ENCODE peak calls at places on chromosome 5, in seven cellular contexts. P, E, H, C, G, Z and L are unnamed samples.

GRCh38 chr5:147417133-147417813 is 92.6 kb downstream of the DPYSL3 start:
- DNase-seq in P (no peak), E (peak), H (peak), C (peak), G (no peak), Z (peak), L (no peak)

GRCh38 chr5:115262066-115262404 is 642 bp downstream of the PGGT1B start:
- DNase-seq in P (no peak), E (peak), H (peak), C (no peak), G (peak), Z (no peak), L (no peak)

GRCh38 chr5:40220260-40220659 is 459.5 kb upstream of the PTGER4 start:
- DNase-seq in P (no peak), E (no peak), H (no peak), C (no peak), G (no peak), Z (no peak), L (no peak)

GRCh38 chr5:42721484-42721883 is 35.1 kb upstream of the CCDC152 start:
- DNase-seq in P (no peak), E (no peak), H (no peak), C (no peak), G (no peak), Z (no peak), L (no peak)

GRCh38 chr5:176810687-176811501 is 535 bp downstream of the UNC5A start:
- DNase-seq in P (no peak), E (no peak), H (peak), C (no peak), G (no peak), Z (no peak), L (no peak)

GRCh38 chr5:139561655-139562451 is 714 bp downstream of the UBE2D2 start:
- DNase-seq in P (no peak), E (peak), H (peak), C (no peak), G (peak), Z (peak), L (peak)

GRCh38 chr5:95414441-95414840 is 23.3 kb downstream of the FAM81B start:
- DNase-seq in P (no peak), E (no peak), H (no peak), C (no peak), G (no peak), Z (no peak), L (no peak)

GRCh38 chr5:2737273-2738155 is 14.0 kb downstream of the IRX2 start:
- DNase-seq in P (no peak), E (no peak), H (no peak), C (no peak), G (no peak), Z (no peak), L (no peak)

GRCh38 chr5:127876384-127876783 is 173.2 kb downstream of the CCDC192 start:
- DNase-seq in P (no peak), E (no peak), H (no peak), C (no peak), G (no peak), Z (no peak), L (no peak)

GRCh38 chr5:167049043-167049663 is 1242.3 kb upstream of the WWC1 start:
- DNase-seq in P (no peak), E (peak), H (peak), C (peak), G (no peak), Z (no peak), L (no peak)

GRCh38 chr5:76197726-76198125 is 114.5 kb downstream of the SV2C start:
- DNase-seq in P (no peak), E (no peak), H (no peak), C (no peak), G (no peak), Z (no peak), L (no peak)

GRCh38 chr5:145936401-145937131 is at the start of gene SH3RF2:
- DNase-seq in P (no peak), E (peak), H (peak), C (peak), G (peak), Z (peak), L (no peak)

GRCh38 chr5:157384971-157385709 is 74.9 kb upstream of the NIPAL4 start:
- DNase-seq in P (no peak), E (peak), H (peak), C (peak), G (peak), Z (peak), L (no peak)

GRCh38 chr5:172891716-172892421 is 57.8 kb downstream of the ERGIC1 start:
- DNase-seq in P (no peak), E (peak), H (no peak), C (peak), G (no peak), Z (peak), L (no peak)

GRCh38 chr5:164184158-164184557 is 678.7 kb downstream of the MAT2B start:
- DNase-seq in P (no peak), E (no peak), H (no peak), C (no peak), G (no peak), Z (no peak), L (no peak)

GRCh38 chr5:149578896-149579295 is 2.4 kb upstream of the ARHGEF37 start:
- DNase-seq in P (no peak), E (no peak), H (no peak), C (no peak), G (no peak), Z (peak), L (no peak)

GRCh38 chr5:138469540-138470321 is 4.5 kb downstream of the EGR1 start:
- DNase-seq in P (no peak), E (no peak), H (peak), C (peak), G (peak), Z (peak), L (no peak)

GRCh38 chr5:144187699-144188294 is 17.1 kb downstream of the KCTD16 start:
- DNase-seq in P (peak), E (peak), H (peak), C (peak), G (peak), Z (peak), L (peak)

GRCh38 chr5:142013734-142014495 is 1.1 kb upstream of the GNPDA1 start:
- DNase-seq in P (no peak), E (peak), H (peak), C (peak), G (peak), Z (peak), L (no peak)

GRCh38 chr5:130164966-130165365 is 260.7 kb downstream of the CHSY3 start:
- DNase-seq in P (no peak), E (peak), H (peak), C (peak), G (no peak), Z (no peak), L (no peak)

GRCh38 chr5:94618029-94618492 is 343 bp downstream of the KIAA0825 start:
- DNase-seq in P (no peak), E (peak), H (peak), C (peak), G (peak), Z (peak), L (no peak)

GRCh38 chr5:180070726-180071417 is 687 bp downstream of the RNF130 start:
- DNase-seq in P (peak), E (peak), H (peak), C (peak), G (peak), Z (peak), L (no peak)

GRCh38 chr5:180586870-180587269 is 4.4 kb downstream of the SCGB3A1 start:
- DNase-seq in P (no peak), E (no peak), H (no peak), C (no peak), G (no peak), Z (no peak), L (no peak)

GRCh38 chr5:173454764-173455598 is 126.8 kb upstream of the STC2 start:
- DNase-seq in P (no peak), E (peak), H (peak), C (peak), G (peak), Z (peak), L (no peak)

GRCh38 chr5:124908603-124909451 is 162.4 kb upstream of the ZNF608 start:
- DNase-seq in P (no peak), E (peak), H (no peak), C (peak), G (no peak), Z (no peak), L (peak)

GRCh38 chr5:153352685-153353219 is 137.7 kb upstream of the GRIA1 start:
- DNase-seq in P (no peak), E (no peak), H (no peak), C (peak), G (no peak), Z (no peak), L (peak)

GRCh38 chr5:107570805-107571531 is 99.8 kb downstream of the EFNA5 start:
- DNase-seq in P (peak), E (no peak), H (no peak), C (no peak), G (no peak), Z (no peak), L (peak)

GRCh38 chr5:4366628-4367027 is 771.0 kb downstream of the IRX1 start:
- DNase-seq in P (no peak), E (no peak), H (no peak), C (no peak), G (no peak), Z (no peak), L (no peak)

GRCh38 chr5:10741661-10742060 is 19.4 kb downstream of the DAP start:
- DNase-seq in P (no peak), E (no peak), H (no peak), C (no peak), G (no peak), Z (no peak), L (no peak)

GRCh38 chr5:160619381-160619780 is 197.7 kb downstream of the PTTG1 start:
- DNase-seq in P (no peak), E (no peak), H (no peak), C (no peak), G (no peak), Z (no peak), L (no peak)
- TF ChIP-seq CTCF in P (no peak), E (no peak), H (no peak), C (no peak), G (no peak), Z (no peak), L (no peak)

GRCh38 chr5:113490317-113490716 is 2.1 kb upstream of the MCC start:
- DNase-seq in P (no peak), E (no peak), H (no peak), C (no peak), G (no peak), Z (no peak), L (no peak)
- TF ChIP-seq CTCF in P (no peak), E (no peak), H (no peak), C (no peak), G (no peak), Z (no peak), L (no peak)

GRCh38 chr5:101505891-101506570 is 602.9 kb upstream of the ST8SIA4 start:
- DNase-seq in P (no peak), E (no peak), H (no peak), C (no peak), G (no peak), Z (no peak), L (no peak)
- TF ChIP-seq CTCF in P (no peak), E (no peak), H (no peak), C (no peak), G (no peak), Z (no peak), L (no peak)

GRCh38 chr5:135010502-135011354 is 23.3 kb downstream of the PITX1 start:
- DNase-seq in P (peak), E (no peak), H (no peak), C (no peak), G (peak), Z (peak), L (no peak)
- TF ChIP-seq CTCF in P (no peak), E (peak), H (no peak), C (peak), G (peak), Z (no peak), L (no peak)

GRCh38 chr5:13878357-13878756 is 66.1 kb downstream of the DNAH5 start:
- DNase-seq in P (no peak), E (no peak), H (no peak), C (no peak), G (no peak), Z (no peak), L (no peak)
- TF ChIP-seq CTCF in P (no peak), E (no peak), H (no peak), C (no peak), G (no peak), Z (no peak), L (no peak)

DNA sequence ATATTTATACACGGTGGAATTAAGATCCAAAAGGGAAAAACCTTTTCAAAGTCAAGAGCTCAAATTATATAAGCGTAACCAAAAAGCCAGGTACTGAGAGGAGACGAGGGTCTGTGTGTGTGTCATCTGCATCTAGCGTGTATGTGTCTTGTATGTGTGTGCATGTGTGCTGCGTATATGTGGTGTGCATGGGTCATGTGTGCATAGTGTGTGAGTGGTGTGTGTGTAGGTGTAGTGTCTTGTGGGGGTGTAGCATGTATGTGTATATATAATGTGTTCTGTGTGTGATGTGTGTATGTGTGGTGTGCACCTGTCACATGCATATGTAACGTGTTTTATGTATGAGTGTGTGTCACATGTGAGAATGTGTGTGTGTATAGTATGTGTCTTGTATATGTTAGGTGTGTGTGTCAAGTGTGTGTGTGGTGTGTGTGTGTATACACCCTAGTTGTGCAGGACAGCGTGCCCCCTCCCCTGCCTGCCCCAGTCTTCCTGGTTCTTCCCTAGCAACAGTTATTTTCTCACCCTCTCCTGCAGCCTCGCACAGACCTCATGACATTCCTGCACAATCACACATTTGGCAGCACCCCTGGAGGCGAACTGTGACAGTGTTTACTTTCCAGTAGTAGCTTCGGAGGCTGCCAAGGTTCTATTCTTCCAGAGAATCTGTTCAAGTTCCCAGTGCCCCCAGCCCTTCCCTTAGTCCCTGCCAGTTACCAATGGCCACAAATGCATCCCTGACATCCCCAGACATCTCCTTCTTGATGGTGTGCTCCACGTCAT is 27.1 kb upstream of the TNIP1 start:
- DNase-seq in P (no peak), E (peak), H (peak), C (peak), G (no peak), Z (peak), L (no peak)
- TF ChIP-seq CTCF in P (no peak), E (no peak), H (no peak), C (no peak), G (no peak), Z (no peak), L (no peak)